ENCODE peak calls at places on chromosomes 16 and 17, in four cellular contexts. K, U, E and V are unnamed samples.

GRCh38 chr16:52099382-52099781 is 447.6 kb downstream of the TOX3 start:
- DNase-seq in K (no peak), E (no peak), U (no peak), V (no peak)

GRCh38 chr16:1785846-1786170 is 3.0 kb downstream of the NUBP2 start:
- DNase-seq in E (no peak), U (no peak), K (no peak), V (no peak)

GRCh38 chr17:50292465-50292864 is 18.2 kb downstream of the TMEM92 start:
- DNase-seq in E (no peak), K (no peak), U (no peak), V (no peak)

GRCh38 chr17:27323538-27324212 is 29.8 kb downstream of the WSB1 start:
- DNase-seq in U (no peak), K (no peak), E (peak), V (no peak)

GRCh38 chr17:70499067-70499786 is 329.9 kb downstream of the KCNJ2 start:
- DNase-seq in K (no peak), U (no peak), E (no peak), V (no peak)

GRCh38 chr16:70416748-70417616 is 21.9 kb downstream of the ST3GAL2 start:
- DNase-seq in K (no peak), U (peak), E (peak), V (no peak)

GRCh38 chr16:82741073-82741615 is 114.4 kb downstream of the CDH13 start:
- DNase-seq in E (no peak), K (no peak), U (no peak), V (no peak)

GRCh38 chr16:86619263-86619935 is 41.0 kb downstream of the FOXL1 start:
- DNase-seq in E (no peak), U (no peak), K (peak), V (no peak)

GRCh38 chr17:74054249-74054648 is 149.2 kb upstream of the RPL38 start:
- DNase-seq in K (no peak), E (no peak), U (no peak), V (no peak)

GRCh38 chr17:83116311-83116771 is 36.9 kb downstream of the METRNL start:
- DNase-seq in E (no peak), K (no peak), U (no peak), V (no peak)

GRCh38 chr16:11079657-11080187 is 135.4 kb downstream of the CLEC16A start:
- DNase-seq in K (no peak), U (no peak), E (no peak), V (no peak)

GRCh38 chr17:77178586-77178985 is 37.8 kb downstream of the SEC14L1 start:
- DNase-seq in K (no peak), E (no peak), U (no peak), V (no peak)

GRCh38 chr17:73770115-73770848 is 126.0 kb upstream of the SDK2 start:
- DNase-seq in K (peak), E (no peak), U (peak), V (peak)

GRCh38 chr16:66510298-66510697 is 39.6 kb downstream of the TK2 start:
- DNase-seq in K (peak), U (no peak), E (no peak), V (no peak)

GRCh38 chr16:11363927-11364258 is 18.6 kb downstream of the RMI2 start:
- DNase-seq in E (no peak), U (no peak), K (no peak), V (no peak)

GRCh38 chr17:83179811-83180210 is 100.4 kb downstream of the METRNL start:
- DNase-seq in K (no peak), E (no peak), U (no peak), V (no peak)

GRCh38 chr17:19302791-19303233 is 59.7 kb downstream of the B9D1 start:
- DNase-seq in E (no peak), K (peak), U (no peak), V (no peak)

GRCh38 chr16:81995651-81996050 is 15.6 kb downstream of the SDR42E1 start:
- DNase-seq in E (no peak), U (no peak), K (no peak), V (no peak)

GRCh38 chr17:13584701-13585080 is 17.0 kb downstream of the HS3ST3A1 start:
- DNase-seq in U (no peak), E (no peak), K (no peak), V (no peak)

GRCh38 chr16:68231384-68232136 is 4.4 kb downstream of the ESRP2 start:
- DNase-seq in U (no peak), K (no peak), E (no peak), V (no peak)

GRCh38 chr17:26792486-26792885 is 501.4 kb upstream of the WSB1 start:
- DNase-seq in E (no peak), U (no peak), K (no peak), V (no peak)

GRCh38 chr16:27528294-27528693 is 21.4 kb downstream of the GTF3C1 start:
- DNase-seq in E (no peak), U (no peak), K (no peak), V (no peak)

GRCh38 chr17:42667088-42667951 is 8.2 kb downstream of the TUBG2 start:
- DNase-seq in U (no peak), E (no peak), K (peak), V (no peak)

GRCh38 chr17:83129676-83130075 is 50.3 kb downstream of the METRNL start:
- DNase-seq in K (peak), E (no peak), U (no peak), V (no peak)

GRCh38 chr17:69213059-69213813 is 15.4 kb downstream of the ABCA10 start:
- DNase-seq in U (no peak), E (no peak), K (peak), V (no peak)

GRCh38 chr17:1438593-1439083 is 17.4 kb downstream of the CRK start:
- DNase-seq in K (no peak), E (no peak), U (no peak), V (no peak)

GRCh38 chr17:68184816-68185436 is 62.9 kb upstream of the AMZ2 start:
- DNase-seq in E (no peak), K (no peak), U (no peak), V (no peak)

GRCh38 chr17:61227866-61228265 is 171.8 kb upstream of the TBX2 start:
- DNase-seq in E (no peak), U (no peak), K (no peak), V (no peak)

GRCh38 chr17:76529643-76530488 is 7.6 kb downstream of the CYGB start:
- DNase-seq in K (no peak), U (no peak), E (no peak), V (no peak)

GRCh38 chr16:21626659-21627277 is 25.6 kb downstream of the IGSF6 start:
- DNase-seq in K (no peak), U (no peak), E (no peak), V (no peak)

GRCh38 chr16:891353-891740 is 79.4 kb downstream of the LMF1 start:
- DNase-seq in K (no peak), U (no peak), E (no peak), V (no peak)

GRCh38 chr17:9230346-9230745 is 209.0 kb downstream of the NTN1 start:
- DNase-seq in E (no peak), U (no peak), K (peak), V (no peak)

GRCh38 chr17:9977175-9977574 is 72.1 kb upstream of the RCVRN start:
- DNase-seq in K (no peak), U (no peak), E (no peak), V (no peak)

GRCh38 chr17:81251943-81252301 is 12.8 kb downstream of the NDUFAF8 start:
- DNase-seq in U (peak), K (no peak), E (no peak), V (no peak)

GRCh38 chr16:84514874-84515835 is 10.7 kb upstream of the MEAK7 start:
- DNase-seq in K (no peak), E (peak), U (no peak), V (no peak)

GRCh38 chr16:66681676-66682075 is 14.9 kb downstream of the CMTM4 start:
- DNase-seq in K (no peak), E (no peak), U (no peak), V (no peak)

GRCh38 chr17:62126292-62126691 is 61.2 kb upstream of the MED13 start:
- DNase-seq in E (no peak), K (no peak), U (no peak), V (no peak)

GRCh38 chr16:82185012-82185411 is 15.0 kb upstream of the MPHOSPH6 start:
- DNase-seq in K (no peak), E (no peak), U (peak), V (no peak)

GRCh38 chr16:87312008-87312407 is 5.2 kb downstream of the C16orf95 start:
- DNase-seq in K (peak), E (no peak), U (no peak), V (no peak)